ENCODE peak calls at places on chromosomes 4 and X, in eight cellular contexts. One of them, this sample, is unnamed. For H3K4me1 and H3K9me3, the result is how much of the 10 kb centered on the place peaks cover.

GRCh38 chrX:31604629-31605221 is 532.9 kb upstream of the FTHL17 start:
- DNase-seq in body of pancreas: no peak
- DNase-seq in keratinocyte: no peak
- DNase-seq in A549: no peak
- DNase-seq in CD8-positive, alpha-beta T cell: no peak
- DNase-seq in neural progenitor cell: no peak
- DNase-seq in ascending aorta: no peak
- DNase-seq in psoas muscle: no peak
- DNase-seq in this sample: no peak

GRCh38 chrX:98067611-98068010 is 1183.9 kb downstream of the RPA4 start:
- DNase-seq in body of pancreas: no peak
- DNase-seq in A549: no peak
- DNase-seq in psoas muscle: no peak
- DNase-seq in neural progenitor cell: no peak
- DNase-seq in keratinocyte: no peak
- DNase-seq in ascending aorta: no peak
- DNase-seq in CD8-positive, alpha-beta T cell: no peak
- DNase-seq in this sample: no peak

GRCh38 chrX:107542500-107542899 is 85.8 kb upstream of the PRPS1 start:
- DNase-seq in CD8-positive, alpha-beta T cell: no peak
- DNase-seq in body of pancreas: no peak
- DNase-seq in A549: no peak
- DNase-seq in keratinocyte: no peak
- DNase-seq in psoas muscle: no peak
- DNase-seq in ascending aorta: no peak
- DNase-seq in neural progenitor cell: peak
- DNase-seq in this sample: no peak

GRCh38 chr4:76723373-76723772 is 174.6 kb downstream of the SOWAHB start:
- DNase-seq in CD8-positive, alpha-beta T cell: no peak
- DNase-seq in psoas muscle: no peak
- DNase-seq in neural progenitor cell: no peak
- DNase-seq in body of pancreas: no peak
- DNase-seq in ascending aorta: no peak
- DNase-seq in keratinocyte: no peak
- DNase-seq in A549: no peak
- DNase-seq in this sample: no peak

GRCh38 chrX:136128743-136129142 is 18.6 kb upstream of the FHL1 start:
- DNase-seq in CD8-positive, alpha-beta T cell: no peak
- DNase-seq in psoas muscle: no peak
- DNase-seq in A549: no peak
- DNase-seq in neural progenitor cell: no peak
- DNase-seq in ascending aorta: no peak
- DNase-seq in keratinocyte: no peak
- DNase-seq in body of pancreas: no peak
- DNase-seq in this sample: no peak

GRCh38 chr4:68369474-68369805 is 19.6 kb upstream of the YTHDC1 start:
- DNase-seq in A549: no peak
- DNase-seq in psoas muscle: no peak
- DNase-seq in ascending aorta: no peak
- DNase-seq in neural progenitor cell: no peak
- DNase-seq in body of pancreas: no peak
- DNase-seq in keratinocyte: peak
- DNase-seq in CD8-positive, alpha-beta T cell: no peak
- DNase-seq in this sample: no peak

GRCh38 chr4:54228064-54228527 is 997 bp upstream of the PDGFRA start:
- DNase-seq in body of pancreas: peak
- DNase-seq in psoas muscle: peak
- DNase-seq in keratinocyte: no peak
- DNase-seq in neural progenitor cell: peak
- DNase-seq in A549: peak
- DNase-seq in ascending aorta: no peak
- DNase-seq in CD8-positive, alpha-beta T cell: peak
- DNase-seq in this sample: peak

GRCh38 chrX:155544886-155545285 is 67.9 kb downstream of the TMLHE start:
- DNase-seq in body of pancreas: no peak
- DNase-seq in psoas muscle: no peak
- DNase-seq in keratinocyte: no peak
- DNase-seq in CD8-positive, alpha-beta T cell: no peak
- DNase-seq in A549: no peak
- DNase-seq in neural progenitor cell: no peak
- DNase-seq in ascending aorta: no peak
- DNase-seq in this sample: no peak

GRCh38 chr4:151692821-151693504 is 67.8 kb downstream of the GATB start:
- DNase-seq in body of pancreas: no peak
- DNase-seq in ascending aorta: no peak
- DNase-seq in CD8-positive, alpha-beta T cell: no peak
- DNase-seq in keratinocyte: no peak
- DNase-seq in A549: no peak
- DNase-seq in psoas muscle: no peak
- DNase-seq in neural progenitor cell: no peak
- DNase-seq in this sample: peak

GRCh38 chr4:72558655-72559054 is 10.4 kb downstream of the ADAMTS3 start:
- DNase-seq in keratinocyte: no peak
- DNase-seq in neural progenitor cell: no peak
- DNase-seq in psoas muscle: no peak
- DNase-seq in body of pancreas: no peak
- DNase-seq in CD8-positive, alpha-beta T cell: no peak
- DNase-seq in ascending aorta: no peak
- DNase-seq in A549: no peak
- DNase-seq in this sample: no peak

GRCh38 chrX:13164611-13165010 is 120.2 kb upstream of the FAM9C start:
- DNase-seq in psoas muscle: no peak
- DNase-seq in CD8-positive, alpha-beta T cell: no peak
- DNase-seq in ascending aorta: no peak
- DNase-seq in neural progenitor cell: peak
- DNase-seq in body of pancreas: no peak
- DNase-seq in keratinocyte: no peak
- DNase-seq in A549: no peak
- DNase-seq in this sample: no peak

GRCh38 chr4:139455187-139455586 is 1.3 kb downstream of the RAB33B start:
- DNase-seq in neural progenitor cell: no peak
- DNase-seq in ascending aorta: no peak
- DNase-seq in body of pancreas: no peak
- DNase-seq in psoas muscle: no peak
- DNase-seq in keratinocyte: no peak
- DNase-seq in CD8-positive, alpha-beta T cell: no peak
- DNase-seq in A549: no peak
- DNase-seq in this sample: no peak

GRCh38 chr4:25654971-25655963 is at the start of gene SLC34A2:
- DNase-seq in body of pancreas: peak
- DNase-seq in psoas muscle: no peak
- DNase-seq in CD8-positive, alpha-beta T cell: no peak
- DNase-seq in ascending aorta: no peak
- DNase-seq in neural progenitor cell: peak
- DNase-seq in keratinocyte: no peak
- DNase-seq in A549: no peak
- DNase-seq in this sample: no peak

GRCh38 chr4:13240066-13240465 is 244.1 kb downstream of the RAB28 start:
- DNase-seq in neural progenitor cell: no peak
- DNase-seq in A549: no peak
- DNase-seq in ascending aorta: no peak
- DNase-seq in body of pancreas: no peak
- DNase-seq in CD8-positive, alpha-beta T cell: no peak
- DNase-seq in psoas muscle: no peak
- DNase-seq in keratinocyte: no peak
- DNase-seq in this sample: no peak

GRCh38 chrX:34365482-34365881 is 233.4 kb upstream of the FAM47A start:
- DNase-seq in keratinocyte: no peak
- DNase-seq in A549: no peak
- DNase-seq in ascending aorta: no peak
- DNase-seq in CD8-positive, alpha-beta T cell: no peak
- DNase-seq in psoas muscle: no peak
- DNase-seq in neural progenitor cell: peak
- DNase-seq in body of pancreas: no peak
- DNase-seq in this sample: no peak

GRCh38 chr4:53924333-53925049 is 139.9 kb downstream of the CHIC2 start:
- DNase-seq in keratinocyte: no peak
- DNase-seq in ascending aorta: no peak
- DNase-seq in A549: no peak
- DNase-seq in neural progenitor cell: no peak
- DNase-seq in CD8-positive, alpha-beta T cell: no peak
- DNase-seq in psoas muscle: no peak
- DNase-seq in body of pancreas: no peak
- DNase-seq in this sample: no peak

GRCh38 chr4:185512516-185512915 is 22.8 kb downstream of the PDLIM3 start:
- DNase-seq in ascending aorta: no peak
- DNase-seq in body of pancreas: no peak
- DNase-seq in CD8-positive, alpha-beta T cell: no peak
- DNase-seq in psoas muscle: no peak
- DNase-seq in keratinocyte: no peak
- DNase-seq in neural progenitor cell: no peak
- DNase-seq in A549: no peak
- DNase-seq in this sample: no peak

GRCh38 chrX:9566150-9566621 is 101.3 kb downstream of the TBL1X start:
- DNase-seq in A549: peak
- DNase-seq in neural progenitor cell: no peak
- DNase-seq in body of pancreas: peak
- DNase-seq in keratinocyte: peak
- DNase-seq in CD8-positive, alpha-beta T cell: peak
- DNase-seq in ascending aorta: no peak
- DNase-seq in psoas muscle: peak
- DNase-seq in this sample: peak

GRCh38 chr4:87058272-87059073 is 123.7 kb downstream of the AFF1 start:
- DNase-seq in neural progenitor cell: peak
- DNase-seq in A549: no peak
- DNase-seq in keratinocyte: no peak
- DNase-seq in psoas muscle: no peak
- DNase-seq in CD8-positive, alpha-beta T cell: no peak
- DNase-seq in ascending aorta: no peak
- DNase-seq in body of pancreas: no peak
- DNase-seq in this sample: no peak
- H3K27ac ChIP-seq in neural progenitor cell: no peak
- H3K27ac ChIP-seq in A549: peak
- H3K27ac ChIP-seq in keratinocyte: no peak
- H3K27ac ChIP-seq in psoas muscle: peak
- H3K27ac ChIP-seq in CD8-positive, alpha-beta T cell: no peak
- H3K27ac ChIP-seq in ascending aorta: peak
- H3K27ac ChIP-seq in body of pancreas: no peak
- H3K27ac ChIP-seq in this sample: peak

GRCh38 chr4:123412700-123413512 is 16.3 kb downstream of the SPRY1 start:
- DNase-seq in psoas muscle: no peak
- DNase-seq in A549: no peak
- DNase-seq in CD8-positive, alpha-beta T cell: no peak
- DNase-seq in keratinocyte: no peak
- DNase-seq in neural progenitor cell: no peak
- DNase-seq in ascending aorta: no peak
- DNase-seq in body of pancreas: no peak
- DNase-seq in this sample: no peak

GRCh38 chr4:123418486-123418931 is 21.9 kb downstream of the SPRY1 start:
- DNase-seq in neural progenitor cell: peak
- DNase-seq in psoas muscle: no peak
- DNase-seq in body of pancreas: no peak
- DNase-seq in CD8-positive, alpha-beta T cell: no peak
- DNase-seq in A549: no peak
- DNase-seq in keratinocyte: no peak
- DNase-seq in ascending aorta: no peak
- DNase-seq in this sample: no peak

GRCh38 chr4:123415977-123416376 is 19.4 kb downstream of the SPRY1 start:
- DNase-seq in neural progenitor cell: no peak
- DNase-seq in psoas muscle: no peak
- DNase-seq in body of pancreas: no peak
- DNase-seq in keratinocyte: no peak
- DNase-seq in CD8-positive, alpha-beta T cell: peak
- DNase-seq in ascending aorta: no peak
- DNase-seq in A549: no peak
- DNase-seq in this sample: no peak

GRCh38 chr4:123417813-123418212 is 21.2 kb downstream of the SPRY1 start:
- DNase-seq in CD8-positive, alpha-beta T cell: no peak
- DNase-seq in psoas muscle: no peak
- DNase-seq in ascending aorta: no peak
- DNase-seq in neural progenitor cell: no peak
- DNase-seq in A549: no peak
- DNase-seq in keratinocyte: no peak
- DNase-seq in body of pancreas: no peak
- DNase-seq in this sample: no peak

GRCh38 chr4:123416462-123416861 is 19.9 kb downstream of the SPRY1 start:
- DNase-seq in keratinocyte: no peak
- DNase-seq in A549: no peak
- DNase-seq in neural progenitor cell: no peak
- DNase-seq in CD8-positive, alpha-beta T cell: no peak
- DNase-seq in psoas muscle: no peak
- DNase-seq in ascending aorta: no peak
- DNase-seq in body of pancreas: no peak
- DNase-seq in this sample: no peak
- H3K4me1 ChIP-seq in keratinocyte: under half
- H3K4me1 ChIP-seq in A549: under half
- H3K4me1 ChIP-seq in neural progenitor cell: half or more
- H3K4me1 ChIP-seq in CD8-positive, alpha-beta T cell: under half
- H3K4me1 ChIP-seq in psoas muscle: under half
- H3K4me1 ChIP-seq in ascending aorta: under half
- H3K4me1 ChIP-seq in body of pancreas: under half
- H3K4me1 ChIP-seq in this sample: under half

GRCh38 chrX:44884944-44885343 is 12.0 kb downstream of the KDM6A start:
- DNase-seq in CD8-positive, alpha-beta T cell: no peak
- DNase-seq in psoas muscle: no peak
- DNase-seq in A549: no peak
- DNase-seq in keratinocyte: no peak
- DNase-seq in neural progenitor cell: no peak
- DNase-seq in body of pancreas: no peak
- DNase-seq in ascending aorta: no peak
- DNase-seq in this sample: no peak

GRCh38 chrX:44889824-44890223 is 16.8 kb downstream of the KDM6A start:
- DNase-seq in psoas muscle: no peak
- DNase-seq in neural progenitor cell: no peak
- DNase-seq in A549: no peak
- DNase-seq in keratinocyte: no peak
- DNase-seq in body of pancreas: no peak
- DNase-seq in ascending aorta: no peak
- DNase-seq in CD8-positive, alpha-beta T cell: no peak
- DNase-seq in this sample: no peak

GRCh38 chrX:44891642-44892041 is 18.7 kb downstream of the KDM6A start:
- DNase-seq in keratinocyte: no peak
- DNase-seq in neural progenitor cell: no peak
- DNase-seq in CD8-positive, alpha-beta T cell: no peak
- DNase-seq in body of pancreas: no peak
- DNase-seq in psoas muscle: no peak
- DNase-seq in A549: no peak
- DNase-seq in ascending aorta: no peak
- DNase-seq in this sample: no peak

GRCh38 chrX:44890247-44890646 is 17.3 kb downstream of the KDM6A start:
- DNase-seq in keratinocyte: no peak
- DNase-seq in neural progenitor cell: no peak
- DNase-seq in A549: no peak
- DNase-seq in body of pancreas: no peak
- DNase-seq in CD8-positive, alpha-beta T cell: no peak
- DNase-seq in ascending aorta: no peak
- DNase-seq in psoas muscle: no peak
- DNase-seq in this sample: no peak
- H3K9me3 ChIP-seq in keratinocyte: under half
- H3K9me3 ChIP-seq in neural progenitor cell: under half
- H3K9me3 ChIP-seq in A549: under half
- H3K9me3 ChIP-seq in body of pancreas: under half
- H3K9me3 ChIP-seq in CD8-positive, alpha-beta T cell: under half
- H3K9me3 ChIP-seq in ascending aorta: under half
- H3K9me3 ChIP-seq in psoas muscle: under half
- H3K9me3 ChIP-seq in this sample: under half

DNA sequence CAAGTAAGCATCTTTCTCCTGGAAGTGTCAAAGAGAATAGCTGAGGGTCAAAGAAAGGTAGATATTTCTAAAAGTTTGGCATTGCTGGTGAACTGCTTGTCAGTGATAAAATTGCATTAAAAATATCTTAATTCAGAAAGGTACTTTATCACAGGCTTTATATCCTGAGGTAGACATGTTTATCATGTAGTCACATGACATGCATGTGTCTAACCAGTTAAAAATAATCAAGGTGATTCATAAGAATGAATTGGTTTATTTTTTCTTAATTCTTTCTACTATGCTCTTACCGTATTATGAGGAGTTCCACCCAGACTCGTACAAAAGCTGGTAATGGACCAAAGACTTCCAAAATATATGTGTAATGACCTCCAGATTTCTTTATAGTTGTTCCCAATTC is 6.1 kb downstream of the SLC7A11 start:
- DNase-seq in ascending aorta: no peak
- DNase-seq in body of pancreas: no peak
- DNase-seq in psoas muscle: no peak
- DNase-seq in keratinocyte: no peak
- DNase-seq in neural progenitor cell: no peak
- DNase-seq in CD8-positive, alpha-beta T cell: no peak
- DNase-seq in A549: no peak
- DNase-seq in this sample: no peak
- H3K27ac ChIP-seq in ascending aorta: peak
- H3K27ac ChIP-seq in body of pancreas: no peak
- H3K27ac ChIP-seq in psoas muscle: no peak
- H3K27ac ChIP-seq in keratinocyte: peak
- H3K27ac ChIP-seq in neural progenitor cell: no peak
- H3K27ac ChIP-seq in CD8-positive, alpha-beta T cell: no peak
- H3K27ac ChIP-seq in A549: peak
- H3K27ac ChIP-seq in this sample: no peak

This sample was measured in right cardiac atrium.